ENCODE peak calls at places on chromosomes 1 and 21, in seven cellular contexts. H, S, W, D, I, X and M are unnamed samples.

GRCh38 chr1:202854787-202855186 is 34.2 kb downstream of the RABIF start:
- DNase-seq in H (no peak), S (no peak), W (no peak), D (no peak), I (no peak), X (no peak), M (no peak)

GRCh38 chr1:147541672-147542548 is 609 bp downstream of the BCL9 start:
- DNase-seq in H (peak), S (peak), W (peak), D (peak), I (peak), X (peak), M (no peak)

GRCh38 chr1:245938046-245938435 is 569.0 kb downstream of the SMYD3 start:
- DNase-seq in H (no peak), S (no peak), W (no peak), D (no peak), I (no peak), X (no peak), M (no peak)

GRCh38 chr1:208272713-208273112 is 28.5 kb upstream of the PLXNA2 start:
- DNase-seq in H (no peak), S (no peak), W (no peak), D (no peak), I (no peak), X (no peak), M (no peak)

GRCh38 chr1:36323636-36324321 is at the start of gene EVA1B:
- DNase-seq in H (peak), S (peak), W (peak), D (peak), I (peak), X (peak), M (peak)

GRCh38 chr1:42576935-42577334 is 81.3 kb upstream of the PPIH start:
- DNase-seq in H (no peak), S (no peak), W (no peak), D (no peak), I (no peak), X (no peak), M (no peak)

GRCh38 chr21:22536511-22536910 is 1538.3 kb downstream of the NCAM2 start:
- DNase-seq in H (no peak), S (no peak), W (no peak), D (no peak), I (peak), X (no peak), M (no peak)

GRCh38 chr21:43292041-43292865 is 123.4 kb downstream of the CRYAA start:
- DNase-seq in H (no peak), S (no peak), W (no peak), D (peak), I (no peak), X (no peak), M (no peak)

GRCh38 chr1:28078680-28079626 is 9.5 kb downstream of the EYA3 start:
- DNase-seq in H (no peak), S (no peak), W (peak), D (no peak), I (peak), X (no peak), M (no peak)

GRCh38 chr1:242428403-242429190 is 95.9 kb downstream of the PLD5 start:
- DNase-seq in H (no peak), S (no peak), W (no peak), D (no peak), I (no peak), X (no peak), M (no peak)

GRCh38 chr1:222454782-222455181 is 93.1 kb downstream of the HHIPL2 start:
- DNase-seq in H (no peak), S (no peak), W (peak), D (no peak), I (no peak), X (no peak), M (peak)

GRCh38 chr1:14946011-14946359 is 207.6 kb upstream of the TMEM51 start:
- DNase-seq in H (no peak), S (no peak), W (no peak), D (no peak), I (no peak), X (no peak), M (no peak)

GRCh38 chr1:67688526-67689219 is 3.7 kb downstream of the GADD45A start:
- DNase-seq in H (no peak), S (no peak), W (no peak), D (no peak), I (no peak), X (no peak), M (no peak)

GRCh38 chr1:21752186-21752585 is 30.8 kb downstream of the USP48 start:
- DNase-seq in H (no peak), S (no peak), W (no peak), D (no peak), I (no peak), X (no peak), M (no peak)

GRCh38 chr1:21751281-21751680 is 31.7 kb downstream of the USP48 start:
- DNase-seq in H (no peak), S (no peak), W (no peak), D (no peak), I (no peak), X (no peak), M (no peak)

GRCh38 chr1:21749109-21749508 is 33.8 kb downstream of the USP48 start:
- DNase-seq in H (no peak), S (no peak), W (no peak), D (no peak), I (no peak), X (no peak), M (no peak)

GRCh38 chr1:21750841-21751240 is 32.1 kb downstream of the USP48 start:
- DNase-seq in H (no peak), S (no peak), W (no peak), D (no peak), I (no peak), X (no peak), M (no peak)

DNA sequence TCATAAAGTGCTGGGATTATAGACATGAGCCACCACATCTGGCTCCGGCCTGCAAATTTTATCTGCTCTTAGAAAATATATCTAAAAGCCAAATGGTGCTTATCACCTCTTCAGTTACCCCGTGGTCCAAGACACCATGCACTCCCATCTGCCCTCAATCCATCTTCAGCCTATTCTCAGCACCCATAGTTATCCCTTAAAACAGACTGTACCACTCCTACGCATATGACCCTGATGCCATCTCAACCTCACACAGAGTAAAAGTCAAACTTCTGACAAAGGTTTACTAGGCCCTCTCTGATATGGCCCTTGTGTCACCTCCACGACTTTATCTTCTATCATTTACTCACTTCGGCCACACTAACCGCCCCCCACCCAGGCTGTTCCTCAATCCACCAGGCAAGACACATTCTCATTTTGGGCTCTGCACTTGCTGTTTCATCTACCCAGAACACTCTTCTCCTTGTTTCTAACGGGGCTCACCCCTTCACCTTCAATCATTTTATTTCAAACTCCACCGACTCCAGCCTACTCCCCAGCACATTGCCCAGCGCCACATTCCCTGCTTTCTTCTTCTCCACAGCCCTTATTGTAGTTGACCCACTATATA is 33.0 kb downstream of the USP48 start:
- DNase-seq in H (no peak), S (no peak), W (no peak), D (no peak), I (no peak), X (no peak), M (no peak)
- TF ChIP-seq CTCF in H (no peak), S (no peak), W (no peak), D (no peak), I (no peak), X (no peak), M (no peak)

GRCh38 chr1:74380252-74380651 is 132.2 kb downstream of the LRRC53 start:
- DNase-seq in H (no peak), S (no peak), W (no peak), D (no peak), I (no peak), X (no peak), M (no peak)
- TF ChIP-seq CTCF in H (no peak), S (no peak), W (no peak), D (no peak), I (no peak), X (no peak), M (no peak)

DNA sequence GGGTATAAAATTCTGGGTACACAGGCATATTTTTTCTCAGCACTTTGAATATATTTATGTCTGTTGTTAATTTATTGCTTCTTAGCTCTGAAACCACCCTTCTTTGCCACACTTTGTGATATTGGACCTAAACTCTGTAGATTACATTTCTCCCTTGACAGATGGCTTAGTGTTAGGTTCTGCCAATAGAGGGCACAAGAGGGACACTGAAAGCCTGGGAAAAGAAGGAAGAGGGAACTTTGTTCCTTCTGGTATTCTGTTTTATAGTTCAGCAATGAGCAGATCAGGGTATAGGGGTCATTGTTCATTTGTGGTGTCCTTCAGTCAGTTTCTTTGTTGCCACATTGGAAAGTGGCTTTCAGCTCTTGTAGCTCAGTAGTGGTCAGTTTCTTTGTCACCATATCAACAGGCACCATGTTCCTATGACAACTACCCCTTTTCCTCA is 423.5 kb upstream of the PROX1 start:
- DNase-seq in H (no peak), S (no peak), W (no peak), D (no peak), I (no peak), X (no peak), M (no peak)
- TF ChIP-seq CTCF in H (peak), S (peak), W (no peak), D (peak), I (peak), X (peak), M (no peak)

DNA sequence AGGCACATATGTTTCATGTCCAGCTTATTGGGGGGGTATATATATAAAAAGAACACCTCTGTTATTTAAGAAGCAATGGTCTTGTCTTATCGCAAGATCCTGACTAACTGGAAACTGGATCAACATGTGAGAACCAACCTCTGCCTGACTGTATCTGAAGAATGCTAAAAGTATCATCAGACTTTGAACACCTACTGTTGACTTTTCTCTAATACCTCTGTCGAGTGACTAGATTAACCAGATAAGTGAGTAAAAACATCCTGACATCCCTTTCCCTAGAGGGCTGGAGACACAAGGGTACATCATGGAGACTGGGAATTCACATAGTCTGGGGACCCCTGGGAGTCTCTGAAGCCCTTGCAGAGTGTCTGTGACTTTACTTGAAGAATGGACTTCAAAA is 26.3 kb upstream of the PIGC start:
- DNase-seq in H (no peak), S (no peak), W (no peak), D (no peak), I (no peak), X (no peak), M (no peak)
- TF ChIP-seq CTCF in H (no peak), S (no peak), W (no peak), D (no peak), I (no peak), X (no peak), M (no peak)

GRCh38 chr1:159199901-159200300 is 4.8 kb upstream of the ACKR1 start:
- DNase-seq in H (no peak), S (no peak), W (no peak), D (no peak), I (no peak), X (no peak), M (no peak)

GRCh38 chr1:159200759-159201158 is 3.9 kb upstream of the ACKR1 start:
- DNase-seq in H (no peak), S (no peak), W (no peak), D (no peak), I (no peak), X (peak), M (no peak)

GRCh38 chr1:159197767-159198557 is 6.7 kb upstream of the ACKR1 start:
- DNase-seq in H (peak), S (peak), W (peak), D (peak), I (peak), X (peak), M (peak)

DNA sequence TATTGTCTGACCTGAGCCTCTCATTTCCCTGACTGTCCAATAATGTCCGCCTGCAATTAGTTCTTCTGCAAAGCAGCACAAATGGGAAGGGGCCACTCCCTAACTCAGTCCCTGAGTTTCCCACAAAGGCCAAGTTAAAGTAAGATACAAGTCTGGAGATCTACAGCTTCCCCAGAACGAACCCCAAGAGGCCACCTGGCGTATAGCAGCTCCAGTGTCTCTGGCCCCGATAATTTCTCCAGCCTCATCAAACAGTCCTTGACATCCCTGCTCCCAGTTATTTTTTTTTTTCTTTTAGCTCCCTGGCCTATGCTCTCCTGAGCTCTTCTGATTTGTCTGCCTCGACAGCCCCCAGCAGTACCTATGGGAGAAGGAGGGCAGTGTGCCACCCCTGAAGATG is 8.1 kb upstream of the ACKR1 start:
- DNase-seq in H (no peak), S (no peak), W (no peak), D (no peak), I (no peak), X (no peak), M (no peak)
- TF ChIP-seq CTCF in H (peak), S (no peak), W (peak), D (peak), I (peak), X (peak), M (no peak)

DNA sequence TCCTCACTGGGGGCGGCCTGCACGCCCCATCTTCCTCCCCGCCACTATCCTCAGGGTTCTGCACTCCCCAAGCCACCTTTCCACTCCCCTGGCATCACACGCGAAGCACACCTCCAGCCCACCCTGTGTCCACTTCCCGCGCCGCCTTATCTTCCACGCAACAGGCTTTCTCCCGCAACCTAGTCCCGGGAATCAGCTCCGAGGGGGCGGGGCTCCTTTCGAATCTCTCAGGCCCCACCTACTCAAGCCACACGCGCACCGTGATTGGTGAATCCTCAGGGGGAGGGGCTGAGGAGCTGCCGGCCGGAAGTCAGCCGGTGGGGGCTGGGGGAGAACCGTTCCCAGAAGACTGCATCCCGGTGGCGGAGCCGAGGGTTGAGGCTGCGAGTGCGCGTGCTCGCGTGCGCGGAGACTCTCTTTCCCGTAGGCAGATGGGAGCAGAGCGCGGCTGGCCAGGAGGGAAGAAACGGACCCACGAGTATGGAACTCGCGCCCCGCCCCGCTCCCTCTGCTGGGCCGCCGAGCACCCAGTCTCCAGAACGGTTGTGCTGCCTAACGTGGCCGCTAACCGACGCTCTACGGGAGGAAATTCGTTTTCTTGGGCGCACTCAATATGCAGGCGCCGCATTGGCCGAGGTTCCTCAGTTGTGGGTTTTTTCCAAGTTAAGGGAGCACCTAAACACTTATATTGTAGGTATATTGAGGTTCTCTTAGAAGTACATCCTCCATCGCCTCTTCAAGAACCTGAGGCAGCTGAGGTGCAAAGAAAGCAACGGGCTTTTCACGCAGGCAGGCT is at the start of gene PSRC1:
- DNase-seq in H (peak), S (peak), W (peak), D (peak), I (peak), X (peak), M (peak)
- TF ChIP-seq CTCF in H (peak), S (peak), W (peak), D (peak), I (peak), X (peak), M (peak)

DNA sequence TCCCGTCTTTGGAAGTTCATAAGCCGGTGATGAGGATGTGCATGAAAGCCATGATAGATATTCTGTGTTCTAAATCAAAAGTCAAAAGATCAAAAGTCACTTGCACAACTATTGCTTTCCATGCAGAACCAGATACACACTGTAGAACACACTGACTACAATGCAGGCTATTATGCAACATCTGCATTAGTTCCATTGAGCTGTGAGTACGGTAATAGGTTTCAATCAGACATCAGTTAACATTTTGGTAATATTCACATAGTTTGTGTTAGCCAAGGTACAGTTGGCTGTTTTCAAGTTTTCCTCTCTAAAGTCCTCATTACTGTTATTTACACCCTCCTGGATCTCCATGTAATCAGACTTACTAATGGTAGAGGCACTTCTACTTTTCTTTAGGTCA is 3.1 kb downstream of the KCNA2 start:
- DNase-seq in H (no peak), S (no peak), W (no peak), D (no peak), I (no peak), X (no peak), M (no peak)
- TF ChIP-seq CTCF in H (no peak), S (no peak), W (no peak), D (no peak), I (no peak), X (no peak), M (no peak)